ENCODE peak calls at places on chromosomes 11 and 22, in five cellular contexts. G is GM12865, J is chondrocyte, S is psoas muscle, W is thoracic aorta. T is an unnamed sample.

GRCh38 chr11:45079943-45080719 is 66.3 kb upstream of the PRDM11 start:
- DNase-seq in S (no peak), W (no peak), G (peak), J (no peak), T (no peak)

GRCh38 chr22:44132724-44133123 is 48.0 kb upstream of the PARVG start:
- DNase-seq in G (no peak), J (no peak), S (no peak), W (no peak), T (no peak)

GRCh38 chr22:41469218-41469851 is 418 bp downstream of the ACO2 start:
- DNase-seq in J (no peak), G (peak), S (peak), W (no peak), T (peak)

GRCh38 chr11:95299078-95299611 is 68.1 kb upstream of the SESN3 start:
- DNase-seq in G (no peak), J (no peak), S (no peak), W (no peak), T (no peak)

GRCh38 chr22:38172489-38173155 is 9.0 kb downstream of the PLA2G6 start:
- DNase-seq in G (no peak), S (peak), J (no peak), W (no peak), T (peak)

GRCh38 chr22:28299760-28300159 is 379.9 kb downstream of the TTC28 start:
- DNase-seq in W (no peak), J (no peak), G (no peak), S (no peak), T (peak)

GRCh38 chr11:27431808-27432207 is 40.8 kb downstream of the LGR4 start:
- DNase-seq in J (no peak), W (no peak), S (no peak), G (no peak), T (no peak)

GRCh38 chr11:61505640-61506155 is 2.9 kb upstream of the LRRC10B start:
- DNase-seq in W (no peak), J (no peak), G (no peak), S (no peak), T (no peak)

GRCh38 chr11:29087404-29087803 is 929.4 kb downstream of the KCNA4 start:
- DNase-seq in S (no peak), J (no peak), G (no peak), W (no peak), T (no peak)

GRCh38 chr11:70782401-70782913 is 384.1 kb downstream of the CTTN start:
- DNase-seq in W (no peak), J (no peak), S (no peak), G (no peak), T (no peak)

GRCh38 chr11:64034411-64034811 is 1.3 kb upstream of the FLRT1 start:
- DNase-seq in G (no peak), W (no peak), S (no peak), J (no peak), T (no peak)

GRCh38 chr11:87901366-87901765 is 273.9 kb downstream of the RAB38 start:
- DNase-seq in J (no peak), W (no peak), S (no peak), G (no peak), T (no peak)

GRCh38 chr11:74090701-74091100 is 80.1 kb downstream of the C2CD3 start:
- DNase-seq in G (peak), W (no peak), J (no peak), S (no peak), T (no peak)

GRCh38 chr11:130213979-130214281 is 54.3 kb downstream of the ST14 start:
- DNase-seq in W (no peak), S (no peak), G (no peak), J (no peak), T (no peak)

GRCh38 chr22:45914309-45914708 is 62.7 kb downstream of the WNT7B start:
- DNase-seq in S (no peak), W (no peak), G (no peak), J (no peak), T (no peak)

GRCh38 chr11:62516736-62517371 is 29.8 kb downstream of the AHNAK start:
- DNase-seq in J (no peak), S (no peak), G (no peak), W (no peak), T (no peak)

GRCh38 chr11:93842461-93842860 is 8.0 kb downstream of the VSTM5 start:
- DNase-seq in S (no peak), G (no peak), J (no peak), W (no peak), T (no peak)

GRCh38 chr22:49486225-49486624 is 341.4 kb downstream of the BRD1 start:
- DNase-seq in G (no peak), J (no peak), W (no peak), S (no peak), T (no peak)

GRCh38 chr11:28104425-28104824 is 3.5 kb downstream of the KIF18A start:
- DNase-seq in W (no peak), S (no peak), J (no peak), G (no peak), T (no peak)

GRCh38 chr11:85088286-85088685 is 538.9 kb downstream of the DLG2 start:
- DNase-seq in W (no peak), S (no peak), G (no peak), J (no peak), T (no peak)

GRCh38 chr11:116499396-116500001 is 273.3 kb downstream of the BUD13 start:
- DNase-seq in G (peak), W (no peak), J (no peak), S (peak), T (peak)

GRCh38 chr11:92306966-92307504 is 82.4 kb downstream of the FAT3 start:
- DNase-seq in S (no peak), J (no peak), W (no peak), G (no peak), T (no peak)

GRCh38 chr11:113667801-113668200 is 38.3 kb downstream of the TMPRSS5 start:
- DNase-seq in W (no peak), S (no peak), G (no peak), J (no peak), T (no peak)

GRCh38 chr22:37640591-37641250 is 1.3 kb downstream of the SH3BP1 start:
- DNase-seq in W (no peak), J (no peak), G (no peak), S (no peak), T (no peak)

GRCh38 chr11:106503901-106504300 is 426.4 kb downstream of the AASDHPPT start:
- DNase-seq in G (no peak), W (no peak), S (no peak), J (no peak), T (no peak)

GRCh38 chr11:114440121-114440860 is 1.0 kb downstream of the REXO2 start:
- DNase-seq in G (no peak), J (no peak), W (no peak), S (no peak), T (no peak)

DNA sequence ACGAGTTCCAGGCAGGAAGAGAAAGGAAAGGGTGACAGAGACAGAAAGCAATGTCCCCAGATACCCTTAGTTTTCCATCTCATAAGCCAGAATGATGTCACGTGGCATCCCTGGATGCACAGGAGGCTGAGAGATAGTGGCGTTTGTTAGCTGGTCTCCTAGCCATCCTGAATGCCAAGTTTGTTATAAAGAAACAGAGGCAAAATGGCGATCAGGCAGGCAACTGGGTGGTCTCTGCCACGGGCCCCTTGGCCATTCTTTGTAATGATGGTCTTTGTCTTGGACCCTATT is 5.3 kb downstream of the SMIM38 start:
- DNase-seq in J (no peak), W (no peak), G (no peak), S (no peak), T (no peak)
- TF ChIP-seq CTCF in J (no peak), W (no peak), G (no peak), S (no peak), T (no peak)

DNA sequence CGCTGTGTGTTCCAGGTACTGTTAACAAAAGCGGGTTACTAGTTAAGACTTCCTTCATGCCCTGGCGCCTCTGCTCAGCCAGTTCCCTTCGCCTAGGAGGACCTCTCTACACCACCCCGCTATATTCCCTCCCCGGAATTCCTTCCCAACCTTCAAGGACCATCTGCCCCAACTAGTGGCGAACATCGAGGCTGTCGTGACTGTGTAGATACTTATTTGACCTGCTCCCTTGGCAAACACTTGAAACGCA is 450 bp upstream of the BCL2L13 start:
- DNase-seq in W (no peak), J (no peak), S (no peak), G (no peak), T (no peak)
- TF ChIP-seq CTCF in W (no peak), J (peak), S (no peak), G (no peak), T (no peak)

GRCh38 chr11:118319031-118319814 is 14.7 kb downstream of the CD3E start:
- DNase-seq in S (no peak), W (no peak), G (no peak), J (no peak), T (no peak)

GRCh38 chr11:118321386-118322082 is 17.0 kb downstream of the CD3E start:
- DNase-seq in G (peak), J (no peak), W (no peak), S (no peak), T (no peak)

GRCh38 chr11:118314985-118315384 is 10.5 kb downstream of the CD3E start:
- DNase-seq in J (no peak), W (no peak), S (no peak), G (no peak), T (no peak)

GRCh38 chr11:118320515-118320914 is 16.0 kb downstream of the CD3E start:
- DNase-seq in W (no peak), J (no peak), S (no peak), G (no peak), T (no peak)

DNA sequence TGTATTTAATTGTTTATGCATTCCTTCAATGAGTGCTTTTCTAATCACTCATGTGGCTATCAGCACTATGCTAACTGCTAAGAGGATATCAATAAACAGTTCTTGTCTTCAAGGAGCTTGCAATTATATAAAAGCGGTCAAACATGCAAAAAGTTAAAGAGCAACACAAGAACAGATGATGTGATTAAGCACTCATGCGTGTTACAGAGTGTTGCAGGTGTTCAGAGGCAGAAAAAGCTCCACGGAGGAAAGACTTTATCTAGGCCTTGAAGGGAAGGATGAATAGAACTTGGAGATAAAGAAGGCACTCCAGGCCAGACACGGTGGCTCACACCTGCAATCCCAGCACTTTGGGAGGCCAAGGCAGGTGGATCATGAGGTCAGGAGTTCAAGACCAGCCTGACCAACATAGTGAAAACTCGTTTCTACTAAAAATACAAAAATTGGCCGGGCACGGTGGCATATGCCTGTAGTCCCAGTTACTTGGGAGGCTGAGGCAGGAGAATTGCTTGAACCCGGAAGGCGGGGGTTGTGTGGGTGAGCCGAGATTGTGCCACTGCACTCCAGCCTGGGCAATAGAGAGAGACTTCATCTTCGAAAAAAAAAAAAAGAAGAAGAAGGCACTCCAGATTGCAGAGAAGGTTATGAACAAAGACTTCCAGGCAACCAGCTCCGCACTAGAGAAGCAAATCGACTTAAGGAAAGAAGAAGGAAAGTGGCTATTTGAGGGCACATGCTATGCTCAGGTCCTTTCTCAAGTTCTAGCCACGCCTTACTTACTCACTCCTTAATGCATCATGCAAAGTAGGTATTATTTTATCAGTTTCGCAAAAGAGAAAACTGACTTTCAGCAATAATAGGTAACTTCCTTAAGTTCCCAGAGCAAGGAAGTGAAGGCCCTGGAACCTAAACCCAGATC is 13.8 kb downstream of the CD3E start:
- DNase-seq in J (no peak), W (no peak), G (no peak), S (no peak), T (no peak)
- TF ChIP-seq CTCF in J (no peak), W (no peak), G (no peak), S (no peak), T (no peak)

DNA sequence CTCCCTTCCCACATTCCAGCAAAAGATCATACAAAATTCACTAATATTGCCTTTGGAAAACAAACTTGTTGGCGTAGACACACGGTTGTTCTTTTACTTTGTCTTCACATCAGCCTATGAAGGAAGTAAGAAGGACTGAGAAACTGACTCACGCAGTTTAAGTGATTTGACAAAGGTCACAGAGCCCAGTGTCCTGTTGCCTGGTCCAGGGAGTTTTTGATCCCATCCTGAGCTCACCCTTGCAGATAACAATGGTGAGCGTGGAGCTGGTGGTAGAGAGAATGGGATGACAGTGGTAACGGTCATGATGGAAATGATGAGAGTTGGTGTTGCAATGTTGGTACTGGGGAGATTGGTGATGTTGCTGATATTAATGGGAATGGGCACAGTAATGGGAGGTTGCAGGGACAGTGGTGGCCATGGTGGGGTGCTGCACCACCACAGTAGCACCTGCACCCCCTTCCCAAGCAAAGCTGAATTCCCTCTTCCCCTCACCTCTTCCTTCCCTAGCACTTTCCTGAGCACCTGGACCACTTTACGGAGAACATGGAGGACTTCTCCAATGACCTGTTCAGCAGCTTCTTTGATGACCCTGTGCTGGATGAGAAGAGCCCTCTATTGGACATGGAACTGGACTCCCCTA is 22.1 kb downstream of the CREB3L1 start:
- DNase-seq in G (no peak), W (no peak), S (no peak), J (no peak), T (no peak)
- TF ChIP-seq CTCF in G (no peak), W (no peak), S (no peak), J (no peak), T (no peak)

GRCh38 chr22:35456757-35457156 is 56.8 kb downstream of the MCM5 start:
- DNase-seq in W (no peak), J (no peak), S (no peak), G (no peak), T (no peak)

GRCh38 chr22:35457729-35458546 is 58.0 kb downstream of the MCM5 start:
- DNase-seq in G (no peak), S (no peak), W (no peak), J (no peak), T (no peak)

GRCh38 chr22:35452810-35453743 is 53.1 kb downstream of the MCM5 start:
- DNase-seq in W (no peak), G (no peak), J (no peak), S (no peak), T (no peak)

GRCh38 chr22:35454416-35455054 is 54.6 kb downstream of the MCM5 start:
- DNase-seq in J (no peak), G (no peak), W (no peak), S (no peak), T (no peak)

GRCh38 chr22:35455529-35455928 is 55.6 kb downstream of the MCM5 start:
- DNase-seq in W (no peak), S (no peak), G (no peak), J (no peak), T (no peak)
- TF ChIP-seq CTCF in W (no peak), S (no peak), G (no peak), J (no peak), T (no peak)

DNA sequence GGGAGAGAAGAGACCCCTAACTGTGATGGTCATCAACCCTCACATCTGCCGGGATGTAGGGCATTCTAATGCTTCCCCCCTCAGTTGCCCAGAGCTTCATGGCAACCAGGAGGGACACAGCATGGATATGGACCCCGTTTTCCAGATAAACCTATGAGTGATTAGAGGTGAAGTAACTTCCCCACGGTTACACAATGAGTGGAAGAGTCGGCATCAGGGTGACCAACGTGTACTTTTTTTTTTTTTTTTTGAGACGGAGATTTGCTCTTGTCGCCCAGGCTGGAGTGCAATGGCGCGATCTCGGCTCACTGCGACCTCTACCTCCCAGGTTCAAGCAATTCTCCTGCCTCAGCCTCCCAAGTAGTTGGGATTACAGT is 25.0 kb downstream of the TXN2 start:
- DNase-seq in S (no peak), J (no peak), W (no peak), G (no peak), T (no peak)
- TF ChIP-seq CTCF in S (no peak), J (no peak), W (no peak), G (no peak), T (no peak)

GRCh38 chr11:20362481-20362880 is 1.0 kb upstream of the HTATIP2 start:
- DNase-seq in W (no peak), G (no peak), S (no peak), J (no peak), T (no peak)

GRCh38 chr11:20360650-20361049 is 2.9 kb upstream of the HTATIP2 start:
- DNase-seq in J (no peak), G (peak), S (no peak), W (no peak), T (no peak)

GRCh38 chr11:20364412-20364792 is 888 bp downstream of the HTATIP2 start:
- DNase-seq in W (no peak), S (peak), J (no peak), G (no peak), T (no peak)

GRCh38 chr11:20363149-20363499 is 390 bp upstream of the HTATIP2 start:
- DNase-seq in J (no peak), S (no peak), G (no peak), W (no peak), T (no peak)

GRCh38 chr11:20363500-20364411 is at the start of gene HTATIP2:
- DNase-seq in G (peak), W (no peak), S (peak), J (peak), T (peak)
- TF ChIP-seq CTCF in G (no peak), W (no peak), S (no peak), J (no peak), T (no peak)

T was measured in left ventricle myocardium inferior.